ENCODE peak calls at places on chromosomes 7 and 10, in seven cellular contexts. One of them, this sample, is unnamed.

GRCh38 chr7:94444808-94445207 is 50.1 kb downstream of the COL1A2 start:
- DNase-seq in astrocyte of the spinal cord: no peak
- DNase-seq in tibial nerve: no peak
- DNase-seq in HepG2: no peak
- DNase-seq in tibial artery: no peak
- DNase-seq in endothelial cell of umbilical vein: no peak
- DNase-seq in HCT116: no peak
- DNase-seq in this sample: no peak

GRCh38 chr7:47451851-47452205 is 130.1 kb downstream of the TNS3 start:
- DNase-seq in astrocyte of the spinal cord: peak; percentile 30
- DNase-seq in tibial nerve: no peak
- DNase-seq in HepG2: no peak
- DNase-seq in tibial artery: no peak
- DNase-seq in endothelial cell of umbilical vein: no peak
- DNase-seq in HCT116: no peak
- DNase-seq in this sample: no peak

GRCh38 chr10:72243822-72244437 is 27.9 kb upstream of the ASCC1 start:
- DNase-seq in astrocyte of the spinal cord: peak; percentile 86
- DNase-seq in tibial nerve: peak; percentile 80
- DNase-seq in HepG2: no peak
- DNase-seq in tibial artery: peak; percentile 92
- DNase-seq in endothelial cell of umbilical vein: peak; percentile 48
- DNase-seq in HCT116: no peak
- DNase-seq in this sample: peak; percentile 85

GRCh38 chr10:8037199-8037801 is 17.2 kb upstream of the GATA3 start:
- DNase-seq in astrocyte of the spinal cord: no peak
- DNase-seq in tibial nerve: no peak
- DNase-seq in HepG2: no peak
- DNase-seq in tibial artery: peak; percentile 17
- DNase-seq in endothelial cell of umbilical vein: no peak
- DNase-seq in HCT116: no peak
- DNase-seq in this sample: no peak

GRCh38 chr10:118332948-118333710 is 9.0 kb downstream of the FAM204A start:
- DNase-seq in astrocyte of the spinal cord: no peak
- DNase-seq in tibial nerve: no peak
- DNase-seq in HepG2: peak; percentile 25
- DNase-seq in tibial artery: no peak
- DNase-seq in endothelial cell of umbilical vein: peak; percentile 64
- DNase-seq in HCT116: no peak
- DNase-seq in this sample: no peak

GRCh38 chr7:155524018-155524556 is 22.3 kb downstream of the CNPY1 start:
- DNase-seq in astrocyte of the spinal cord: no peak
- DNase-seq in tibial nerve: no peak
- DNase-seq in HepG2: no peak
- DNase-seq in tibial artery: no peak
- DNase-seq in endothelial cell of umbilical vein: no peak
- DNase-seq in HCT116: no peak
- DNase-seq in this sample: no peak

GRCh38 chr7:4816419-4817080 is 41.1 kb downstream of the AP5Z1 start:
- DNase-seq in astrocyte of the spinal cord: no peak
- DNase-seq in tibial nerve: no peak
- DNase-seq in HepG2: no peak
- DNase-seq in tibial artery: no peak
- DNase-seq in endothelial cell of umbilical vein: no peak
- DNase-seq in HCT116: no peak
- DNase-seq in this sample: no peak

GRCh38 chr7:12321248-12321647 is 82.4 kb downstream of the VWDE start:
- DNase-seq in astrocyte of the spinal cord: no peak
- DNase-seq in tibial nerve: no peak
- DNase-seq in HepG2: no peak
- DNase-seq in tibial artery: no peak
- DNase-seq in endothelial cell of umbilical vein: no peak
- DNase-seq in HCT116: no peak
- DNase-seq in this sample: no peak

GRCh38 chr7:119900996-119901395 is 372.0 kb upstream of the KCND2 start:
- DNase-seq in astrocyte of the spinal cord: no peak
- DNase-seq in tibial nerve: no peak
- DNase-seq in HepG2: no peak
- DNase-seq in tibial artery: no peak
- DNase-seq in endothelial cell of umbilical vein: no peak
- DNase-seq in HCT116: no peak
- DNase-seq in this sample: no peak

GRCh38 chr10:123166618-123167017 is 12.4 kb downstream of the BUB3 start:
- DNase-seq in astrocyte of the spinal cord: no peak
- DNase-seq in tibial nerve: no peak
- DNase-seq in HepG2: no peak
- DNase-seq in tibial artery: no peak
- DNase-seq in endothelial cell of umbilical vein: no peak
- DNase-seq in HCT116: no peak
- DNase-seq in this sample: no peak

DNA sequence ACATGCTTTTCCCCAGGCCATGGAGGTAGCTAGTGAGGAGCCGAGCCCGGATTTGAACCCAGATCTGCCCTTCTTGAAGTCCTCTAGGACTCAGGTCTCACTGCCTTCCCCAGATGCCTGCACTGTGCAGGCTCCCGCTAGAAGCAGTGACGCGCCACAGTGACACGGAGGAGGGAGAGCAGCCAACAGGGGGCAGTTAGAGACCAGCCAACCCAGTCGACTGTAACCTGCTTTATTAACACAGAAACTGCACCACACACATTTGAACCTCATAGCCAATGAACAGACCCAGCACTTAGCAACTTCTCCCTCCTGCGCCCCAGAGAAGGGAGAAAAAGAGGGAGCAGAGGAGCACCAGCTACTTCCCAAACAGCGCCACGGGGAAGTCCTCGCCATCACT is 27.4 kb downstream of the PILRA start:
- DNase-seq in astrocyte of the spinal cord: no peak
- DNase-seq in tibial nerve: no peak
- DNase-seq in HepG2: peak; percentile 42
- DNase-seq in tibial artery: no peak
- DNase-seq in endothelial cell of umbilical vein: peak; percentile 30
- DNase-seq in HCT116: peak; percentile 21
- DNase-seq in this sample: no peak
- TF ChIP-seq CTCF in astrocyte of the spinal cord: peak; percentile 7
- TF ChIP-seq CTCF in tibial nerve: no peak
- TF ChIP-seq CTCF in HepG2: peak; percentile 81
- TF ChIP-seq CTCF in tibial artery: no peak
- TF ChIP-seq CTCF in endothelial cell of umbilical vein: peak; percentile 24
- TF ChIP-seq CTCF in HCT116: peak; percentile 49
- TF ChIP-seq CTCF in this sample: no peak

GRCh38 chr7:1554332-1555045 is 1.5 kb downstream of the TMEM184A start:
- DNase-seq in astrocyte of the spinal cord: no peak
- DNase-seq in tibial nerve: no peak
- DNase-seq in HepG2: no peak
- DNase-seq in tibial artery: no peak
- DNase-seq in endothelial cell of umbilical vein: no peak
- DNase-seq in HCT116: no peak
- DNase-seq in this sample: no peak

GRCh38 chr7:1555046-1555812 is 776 bp downstream of the TMEM184A start:
- DNase-seq in astrocyte of the spinal cord: peak; percentile 78
- DNase-seq in tibial nerve: no peak
- DNase-seq in HepG2: peak; percentile 88
- DNase-seq in tibial artery: no peak
- DNase-seq in endothelial cell of umbilical vein: peak; percentile 28
- DNase-seq in HCT116: no peak
- DNase-seq in this sample: no peak

GRCh38 chr7:1557006-1557405 is 1.0 kb upstream of the TMEM184A start:
- DNase-seq in astrocyte of the spinal cord: no peak
- DNase-seq in tibial nerve: no peak
- DNase-seq in HepG2: no peak
- DNase-seq in tibial artery: no peak
- DNase-seq in endothelial cell of umbilical vein: no peak
- DNase-seq in HCT116: no peak
- DNase-seq in this sample: no peak

GRCh38 chr7:1557771-1558170 is 1.8 kb upstream of the TMEM184A start:
- DNase-seq in astrocyte of the spinal cord: no peak
- DNase-seq in tibial nerve: no peak
- DNase-seq in HepG2: no peak
- DNase-seq in tibial artery: no peak
- DNase-seq in endothelial cell of umbilical vein: no peak
- DNase-seq in HCT116: no peak
- DNase-seq in this sample: no peak

DNA sequence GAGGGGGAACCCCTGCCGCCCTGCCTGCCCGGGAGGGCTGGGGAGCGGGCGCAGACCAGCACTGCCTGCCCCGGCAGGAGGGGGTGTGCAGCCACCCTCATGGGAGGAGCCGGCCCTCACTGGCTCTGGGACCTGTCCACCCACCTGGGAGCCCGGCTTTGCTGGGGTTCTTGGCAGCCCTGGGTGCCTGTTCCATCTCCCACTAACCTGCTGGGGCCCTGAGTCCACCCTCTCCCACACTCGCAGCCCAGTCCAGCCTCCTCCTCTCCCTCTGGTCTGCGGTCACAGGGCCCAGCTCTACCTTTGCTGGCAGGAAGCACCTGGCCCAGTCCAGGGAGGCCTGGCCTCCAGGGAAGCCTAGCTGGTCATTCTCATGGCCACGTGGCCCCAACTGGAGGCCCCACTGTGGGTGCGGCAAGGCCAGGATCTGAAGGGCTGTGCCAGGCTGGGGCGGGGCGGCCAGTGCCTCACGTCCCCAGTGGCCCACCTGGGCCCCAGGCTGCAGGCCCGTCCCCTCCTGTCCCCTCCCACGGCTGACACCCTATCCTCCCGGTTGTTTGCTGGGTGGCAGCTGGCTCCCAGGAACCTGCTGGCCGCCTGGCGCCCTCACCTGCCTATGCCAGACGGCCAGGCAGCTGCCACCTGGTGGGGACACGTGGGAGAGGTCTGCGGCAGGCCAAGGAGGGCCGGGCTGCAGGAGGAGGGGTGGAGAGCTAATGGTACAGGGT is at the start of gene TMEM184A:
- DNase-seq in astrocyte of the spinal cord: no peak
- DNase-seq in tibial nerve: no peak
- DNase-seq in HepG2: peak; percentile 89
- DNase-seq in tibial artery: no peak
- DNase-seq in endothelial cell of umbilical vein: no peak
- DNase-seq in HCT116: peak; percentile 89
- DNase-seq in this sample: no peak
- TF ChIP-seq CTCF in astrocyte of the spinal cord: peak; percentile 45
- TF ChIP-seq CTCF in tibial nerve: no peak
- TF ChIP-seq CTCF in HepG2: peak; percentile 97
- TF ChIP-seq CTCF in tibial artery: no peak
- TF ChIP-seq CTCF in endothelial cell of umbilical vein: peak; percentile 38
- TF ChIP-seq CTCF in HCT116: peak; percentile 81
- TF ChIP-seq CTCF in this sample: peak; percentile 34

GRCh38 chr7:65798111-65799075 is 74.5 kb upstream of the VKORC1L1 start:
- DNase-seq in astrocyte of the spinal cord: peak; percentile 76
- DNase-seq in tibial nerve: no peak
- DNase-seq in HepG2: no peak
- DNase-seq in tibial artery: no peak
- DNase-seq in endothelial cell of umbilical vein: peak; percentile 87
- DNase-seq in HCT116: no peak
- DNase-seq in this sample: no peak
- TF ChIP-seq CTCF in astrocyte of the spinal cord: no peak
- TF ChIP-seq CTCF in tibial nerve: no peak
- TF ChIP-seq CTCF in HepG2: no peak
- TF ChIP-seq CTCF in tibial artery: no peak
- TF ChIP-seq CTCF in endothelial cell of umbilical vein: no peak
- TF ChIP-seq CTCF in HCT116: no peak
- TF ChIP-seq CTCF in this sample: no peak

GRCh38 chr7:71021049-71021448 is 110.9 kb upstream of the GALNT17 start:
- DNase-seq in astrocyte of the spinal cord: no peak
- DNase-seq in tibial nerve: no peak
- DNase-seq in HepG2: no peak
- DNase-seq in tibial artery: no peak
- DNase-seq in endothelial cell of umbilical vein: no peak
- DNase-seq in HCT116: no peak
- DNase-seq in this sample: no peak

GRCh38 chr7:71026680-71027079 is 105.3 kb upstream of the GALNT17 start:
- DNase-seq in astrocyte of the spinal cord: no peak
- DNase-seq in tibial nerve: no peak
- DNase-seq in HepG2: no peak
- DNase-seq in tibial artery: no peak
- DNase-seq in endothelial cell of umbilical vein: no peak
- DNase-seq in HCT116: no peak
- DNase-seq in this sample: no peak
- TF ChIP-seq CTCF in astrocyte of the spinal cord: no peak
- TF ChIP-seq CTCF in tibial nerve: no peak
- TF ChIP-seq CTCF in HepG2: no peak
- TF ChIP-seq CTCF in tibial artery: no peak
- TF ChIP-seq CTCF in endothelial cell of umbilical vein: no peak
- TF ChIP-seq CTCF in HCT116: no peak
- TF ChIP-seq CTCF in this sample: no peak

GRCh38 chr7:22651036-22651435 is 76.0 kb upstream of the IL6 start:
- DNase-seq in astrocyte of the spinal cord: no peak
- DNase-seq in tibial nerve: no peak
- DNase-seq in HepG2: no peak
- DNase-seq in tibial artery: no peak
- DNase-seq in endothelial cell of umbilical vein: no peak
- DNase-seq in HCT116: no peak
- DNase-seq in this sample: no peak
- TF ChIP-seq CTCF in astrocyte of the spinal cord: no peak
- TF ChIP-seq CTCF in tibial nerve: no peak
- TF ChIP-seq CTCF in HepG2: no peak
- TF ChIP-seq CTCF in tibial artery: no peak
- TF ChIP-seq CTCF in endothelial cell of umbilical vein: no peak
- TF ChIP-seq CTCF in HCT116: no peak
- TF ChIP-seq CTCF in this sample: no peak

This sample was measured in suprapubic skin.